ENCODE peak calls at places on chromosomes 1 and 21, in nine cellular contexts. L, U, O, I, T, M, H, Z and K are unnamed samples.

GRCh38 chr1:110605901-110606783 is at the start of gene KCNA2:
- DNase-seq in L (peak), U (peak), O (no peak), I (peak), T (peak), M (no peak), H (peak), Z (no peak), K (peak)

GRCh38 chr1:175317309-175317708 is 124.7 kb upstream of the KIAA0040 start:
- DNase-seq in L (no peak), U (no peak), O (no peak), I (no peak), T (no peak), M (no peak), H (no peak), Z (no peak), K (peak)

GRCh38 chr1:38958967-38959366 is 17.3 kb upstream of the RHBDL2 start:
- DNase-seq in L (no peak), U (no peak), O (peak), I (no peak), T (no peak), M (peak), H (no peak), Z (no peak), K (no peak)

GRCh38 chr21:38438476-38438893 is 59.8 kb downstream of the ERG start:
- DNase-seq in L (no peak), U (peak), O (peak), I (peak), T (peak), M (no peak), H (no peak), Z (peak), K (no peak)

GRCh38 chr1:97013904-97014303 is 292.3 kb downstream of the PTBP2 start:
- DNase-seq in L (no peak), U (no peak), O (peak), I (no peak), T (no peak), M (peak), H (no peak), Z (peak), K (no peak)

GRCh38 chr21:25637846-25638245 is 1.2 kb upstream of the JAM2 start:
- DNase-seq in L (no peak), U (no peak), O (no peak), I (no peak), T (no peak), M (no peak), H (no peak), Z (no peak), K (no peak)

GRCh38 chr1:74205236-74205635 is 7.2 kb downstream of the FPGT start:
- DNase-seq in L (no peak), U (no peak), O (no peak), I (no peak), T (no peak), M (no peak), H (no peak), Z (no peak), K (no peak)

GRCh38 chr1:43008106-43008424 is 49.4 kb upstream of the SLC2A1 start:
- DNase-seq in L (no peak), U (no peak), O (no peak), I (no peak), T (no peak), M (no peak), H (no peak), Z (no peak), K (no peak)

GRCh38 chr1:75425001-75425400 is 185.9 kb downstream of the SLC44A5 start:
- DNase-seq in L (no peak), U (no peak), O (no peak), I (no peak), T (no peak), M (no peak), H (no peak), Z (no peak), K (no peak)

GRCh38 chr1:245188350-245188749 is 33.6 kb downstream of the KIF26B start:
- DNase-seq in L (no peak), U (no peak), O (no peak), I (no peak), T (no peak), M (no peak), H (no peak), Z (no peak), K (no peak)

GRCh38 chr1:5939268-5940060 is 52.8 kb downstream of the NPHP4 start:
- DNase-seq in L (no peak), U (no peak), O (no peak), I (no peak), T (no peak), M (peak), H (no peak), Z (no peak), K (no peak)

GRCh38 chr1:176869577-176869976 is 294.9 kb downstream of the ASTN1 start:
- DNase-seq in L (no peak), U (no peak), O (no peak), I (no peak), T (no peak), M (no peak), H (no peak), Z (no peak), K (no peak)

GRCh38 chr1:245448858-245449534 is 294.2 kb downstream of the KIF26B start:
- DNase-seq in L (no peak), U (no peak), O (no peak), I (no peak), T (no peak), M (no peak), H (no peak), Z (no peak), K (no peak)

GRCh38 chr1:204623365-204623893 is 62.1 kb downstream of the LRRN2 start:
- DNase-seq in L (no peak), U (no peak), O (peak), I (peak), T (peak), M (peak), H (peak), Z (no peak), K (no peak)

GRCh38 chr1:91555821-91556531 is 55.3 kb downstream of the CDC7 start:
- DNase-seq in L (no peak), U (no peak), O (peak), I (no peak), T (no peak), M (peak), H (no peak), Z (peak), K (no peak)